ENCODE peak calls at places on chromosomes 2 and 18, in six cellular contexts. Y is HFF-Myc, W is neural crest cell, Q is chondrocyte, R is Panc1, X is HepG2. G is an unnamed sample.

GRCh38 chr2:84388133-84388532 is 70.9 kb downstream of the SUCLG1 start:
- DNase-seq in Y (no peak), W (no peak), Q (no peak), R (no peak), X (no peak), G (peak)

GRCh38 chr2:44946681-44947360 is 5.3 kb downstream of the SIX3 start:
- DNase-seq in Y (no peak), W (no peak), Q (peak), R (no peak), X (no peak), G (no peak)

GRCh38 chr2:99659874-99660273 is 170.1 kb upstream of the REV1 start:
- DNase-seq in Y (peak), W (no peak), Q (no peak), R (no peak), X (no peak), G (peak)

GRCh38 chr2:106581276-106581675 is 94.1 kb downstream of the CD8B2 start:
- DNase-seq in Y (no peak), W (no peak), Q (no peak), R (no peak), X (no peak), G (no peak)

GRCh38 chr2:31151501-31151900 is 13.3 kb upstream of the GALNT14 start:
- DNase-seq in Y (no peak), W (no peak), Q (no peak), R (no peak), X (no peak), G (no peak)

GRCh38 chr2:120392923-120393322 is 47.0 kb downstream of the INHBB start:
- DNase-seq in Y (no peak), W (no peak), Q (no peak), R (no peak), X (no peak), G (no peak)

GRCh38 chr18:50424877-50425690 is 50.2 kb downstream of the SKA1 start:
- DNase-seq in Y (peak), W (no peak), Q (no peak), R (no peak), X (peak), G (no peak)

GRCh38 chr2:106876699-106877098 is 9.3 kb downstream of the ST6GAL2 start:
- DNase-seq in Y (no peak), W (no peak), Q (no peak), R (no peak), X (no peak), G (no peak)

GRCh38 chr2:23757686-23758433 is 169.1 kb downstream of the ATAD2B start:
- DNase-seq in Y (peak), W (no peak), Q (no peak), R (peak), X (peak), G (peak)

GRCh38 chr2:136235451-136236418 is 117.8 kb upstream of the CXCR4 start:
- DNase-seq in Y (no peak), W (no peak), Q (no peak), R (peak), X (peak), G (peak)

GRCh38 chr2:196331143-196331542 is 159.8 kb upstream of the STK17B start:
- DNase-seq in Y (peak), W (no peak), Q (no peak), R (peak), X (no peak), G (peak)

GRCh38 chr2:222939208-222939846 is 78.5 kb downstream of the ACSL3 start:
- DNase-seq in Y (peak), W (peak), Q (no peak), R (peak), X (peak), G (peak)

GRCh38 chr2:226963528-226963927 is 127.7 kb downstream of the RHBDD1 start:
- DNase-seq in Y (no peak), W (no peak), Q (no peak), R (no peak), X (no peak), G (peak)

GRCh38 chr18:23648930-23649622 is 13.6 kb downstream of the ANKRD29 start:
- DNase-seq in Y (no peak), W (no peak), Q (no peak), R (no peak), X (no peak), G (no peak)

GRCh38 chr2:9205963-9206948 is at the start of gene ASAP2:
- DNase-seq in Y (no peak), W (peak), Q (no peak), R (no peak), X (peak), G (peak)

GRCh38 chr18:27656905-27657304 is 471.8 kb upstream of the CHST9 start:
- DNase-seq in Y (no peak), W (no peak), Q (no peak), R (no peak), X (no peak), G (peak)

GRCh38 chr2:126704434-126705165 is 48.6 kb downstream of the GYPC start:
- DNase-seq in Y (no peak), W (no peak), Q (no peak), R (no peak), X (no peak), G (peak)

GRCh38 chr18:10332452-10332851 is 122.0 kb upstream of the APCDD1 start:
- DNase-seq in Y (no peak), W (no peak), Q (no peak), R (no peak), X (no peak), G (no peak)

GRCh38 chr18:67932261-67932660 is 415.7 kb upstream of the DSEL start:
- DNase-seq in Y (no peak), W (no peak), Q (no peak), R (no peak), X (no peak), G (no peak)

GRCh38 chr2:113217455-113218282 is 43.9 kb downstream of the PSD4 start:
- DNase-seq in Y (no peak), W (no peak), Q (no peak), R (no peak), X (peak), G (peak)

GRCh38 chr18:12287131-12287681 is 20.8 kb upstream of the TUBB6 start:
- DNase-seq in Y (no peak), W (no peak), Q (peak), R (no peak), X (no peak), G (no peak)

GRCh38 chr2:145287686-145288085 is 767.8 kb upstream of the ZEB2 start:
- DNase-seq in Y (no peak), W (no peak), Q (no peak), R (no peak), X (no peak), G (peak)

GRCh38 chr2:229714736-229715541 is 584 bp upstream of the DNER start:
- DNase-seq in Y (no peak), W (peak), Q (peak), R (no peak), X (peak), G (peak)

GRCh38 chr2:11477994-11478393 is 12.0 kb upstream of the E2F6 start:
- DNase-seq in Y (peak), W (peak), Q (no peak), R (peak), X (peak), G (peak)

GRCh38 chr2:227394403-227394802 is 6.7 kb upstream of the SCYGR1 start:
- DNase-seq in Y (no peak), W (no peak), Q (no peak), R (no peak), X (no peak), G (no peak)

GRCh38 chr2:136402281-136402680 is 284.3 kb upstream of the CXCR4 start:
- DNase-seq in Y (no peak), W (no peak), Q (no peak), R (no peak), X (no peak), G (no peak)

GRCh38 chr2:210337159-210337558 is 22.2 kb upstream of the MYL1 start:
- DNase-seq in Y (no peak), W (no peak), Q (no peak), R (no peak), X (no peak), G (no peak)

GRCh38 chr2:236928353-236929153 is 157.1 kb upstream of the COPS8 start:
- DNase-seq in Y (no peak), W (no peak), Q (no peak), R (no peak), X (no peak), G (peak)

GRCh38 chr2:46481541-46482193 is 2.3 kb downstream of the TMEM247 start:
- DNase-seq in Y (peak), W (no peak), Q (no peak), R (no peak), X (no peak), G (peak)

GRCh38 chr2:200454839-200455801 is 54.7 kb downstream of the KCTD18 start:
- DNase-seq in Y (peak), W (no peak), Q (no peak), R (no peak), X (peak), G (peak)

GRCh38 chr18:22974707-22975106 is 41.6 kb downstream of the RBBP8 start:
- DNase-seq in Y (no peak), W (no peak), Q (no peak), R (no peak), X (no peak), G (no peak)

GRCh38 chr18:31041346-31042067 is 1.0 kb downstream of the DSC3 start:
- DNase-seq in Y (no peak), W (peak), Q (peak), R (no peak), X (no peak), G (peak)

DNA sequence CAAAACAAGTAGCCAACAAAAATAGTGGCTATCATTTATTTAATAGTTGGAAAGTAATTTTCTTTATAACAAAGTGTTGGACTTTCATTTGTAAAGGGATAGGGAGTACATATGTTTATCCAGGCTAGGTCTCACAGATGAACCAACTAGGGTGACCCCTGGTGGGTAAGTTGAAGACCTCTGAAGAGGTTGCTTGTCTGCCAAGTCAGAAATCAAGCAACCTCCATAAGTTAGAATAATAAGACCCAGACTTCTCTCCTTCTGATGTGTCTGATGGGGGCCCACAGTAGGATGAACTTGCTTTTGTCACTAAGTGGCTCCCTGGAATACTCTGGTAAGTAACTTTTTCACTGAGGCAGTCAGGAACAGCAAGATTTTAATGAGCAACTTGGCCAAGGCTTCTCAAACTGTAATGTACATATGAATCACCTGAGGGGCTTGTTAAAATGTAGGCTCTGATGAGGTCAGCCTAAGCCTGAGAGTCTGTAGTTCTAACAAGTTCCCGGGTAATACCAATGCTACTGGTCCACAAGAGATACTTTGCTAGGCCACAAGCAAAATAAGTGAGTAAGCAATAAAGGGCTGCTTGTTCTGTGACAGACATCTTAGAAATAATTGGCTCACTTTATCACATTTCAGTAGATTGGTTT is 319.6 kb downstream of the PIK3C3 start:
- DNase-seq in Y (peak), W (no peak), Q (no peak), R (no peak), X (peak), G (peak)
- TF ChIP-seq CTCF in Y (peak), W (peak), Q (peak), R (no peak), X (peak), G (no peak)

DNA sequence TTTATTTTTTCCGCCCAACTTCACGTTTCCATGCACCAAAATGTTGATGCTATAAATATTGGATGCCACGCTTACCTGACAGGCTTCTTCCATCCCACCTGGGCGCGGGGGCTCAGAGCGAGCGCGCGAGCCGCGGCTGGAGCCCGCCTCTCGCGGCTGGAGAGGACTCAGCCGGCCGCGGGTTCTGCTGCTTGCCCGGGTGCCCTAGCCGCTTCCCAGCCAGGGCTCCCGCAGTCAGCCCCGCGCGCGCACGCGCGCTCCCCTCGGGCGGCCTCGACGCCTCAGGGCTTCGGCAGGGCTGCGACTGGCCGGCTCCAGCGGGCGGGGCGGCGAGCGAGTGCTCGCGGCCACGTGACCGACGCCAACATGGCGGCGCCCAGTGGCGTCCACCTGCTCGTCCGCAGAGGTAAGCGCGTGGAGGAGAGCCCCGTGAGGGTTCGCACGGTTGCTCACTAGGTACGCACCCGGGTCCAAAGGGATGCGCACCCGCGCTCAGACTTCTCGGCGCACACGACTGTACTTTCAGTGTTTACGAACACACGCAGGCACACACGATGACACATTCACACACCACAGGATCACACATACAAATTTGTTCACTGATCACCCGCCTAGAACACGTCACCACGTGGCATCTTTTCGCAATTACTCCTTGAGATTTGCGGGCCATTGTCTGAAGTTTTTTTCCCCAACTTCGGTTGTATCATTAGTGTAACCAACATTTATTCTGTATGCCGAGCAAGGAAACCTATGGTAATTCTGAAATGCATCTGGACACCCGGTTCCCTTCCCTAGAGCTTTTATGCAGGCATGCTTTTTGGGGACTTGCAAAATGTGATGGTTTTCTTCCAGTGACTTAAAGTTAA is at the start of gene METAP1D:
- DNase-seq in Y (peak), W (peak), Q (peak), R (peak), X (peak), G (peak)
- TF ChIP-seq CTCF in Y (no peak), W (no peak), Q (no peak), R (no peak), X (peak), G (no peak)

DNA sequence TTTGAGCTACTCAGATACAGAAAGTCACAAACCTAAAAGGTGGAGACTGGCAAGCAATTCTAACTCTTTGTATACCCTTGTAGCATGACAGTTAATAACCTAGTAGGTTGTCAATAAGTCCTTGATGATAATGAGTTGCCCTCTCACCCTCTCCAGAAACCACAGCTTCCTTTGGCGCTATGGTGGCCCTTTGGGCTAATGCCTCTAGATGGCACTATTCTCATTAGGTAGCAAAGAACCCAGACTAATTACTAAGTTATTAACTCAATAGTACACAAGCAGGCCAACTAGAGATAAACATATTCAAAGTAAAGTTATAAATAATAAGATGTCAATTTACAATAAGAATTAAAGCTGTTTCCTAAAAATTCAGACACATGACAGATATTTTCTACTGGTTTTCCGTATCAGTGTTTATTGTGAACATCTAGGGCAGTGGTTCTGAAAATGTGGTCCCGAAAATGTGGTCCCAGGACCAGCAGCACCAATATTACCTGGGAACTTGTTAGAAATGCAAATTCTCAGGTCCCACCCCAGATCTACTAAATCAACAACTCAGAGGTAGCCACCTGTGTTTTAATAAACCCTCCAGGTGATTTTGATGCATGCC is 41.1 kb downstream of the LDAH start:
- DNase-seq in Y (no peak), W (no peak), Q (no peak), R (peak), X (peak), G (peak)
- TF ChIP-seq CTCF in Y (peak), W (peak), Q (peak), R (peak), X (peak), G (peak)

DNA sequence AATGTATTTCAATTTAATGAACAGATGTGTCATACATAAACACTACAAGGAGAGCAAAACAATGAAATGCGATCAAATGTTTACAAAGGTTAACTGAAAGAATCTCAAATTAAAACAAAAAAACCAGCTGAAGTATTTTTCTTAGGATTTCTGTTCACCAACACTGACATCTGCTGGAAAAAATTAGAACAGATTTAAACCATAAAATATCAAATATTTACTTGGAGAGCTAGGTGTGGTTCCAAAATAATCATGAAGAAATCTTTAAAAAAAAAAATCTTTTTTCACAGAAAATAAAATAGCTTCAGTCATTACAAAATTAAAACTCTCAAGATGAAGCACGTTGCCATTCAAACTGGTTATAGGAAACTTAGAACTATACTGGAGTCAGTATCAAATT is 13.8 kb downstream of the MMADHC start:
- DNase-seq in Y (no peak), W (no peak), Q (no peak), R (no peak), X (no peak), G (peak)
- TF ChIP-seq CTCF in Y (peak), W (peak), Q (peak), R (peak), X (no peak), G (peak)

GRCh38 chr18:44723366-44723765 is 42.7 kb downstream of the SETBP1 start:
- DNase-seq in Y (no peak), W (no peak), Q (no peak), R (no peak), X (no peak), G (no peak)
- TF ChIP-seq CTCF in Y (no peak), W (no peak), Q (no peak), R (no peak), X (no peak), G (no peak)

GRCh38 chr2:219253753-219254589 is at the start of gene TUBA4A:
- DNase-seq in Y (no peak), W (no peak), Q (no peak), R (no peak), X (peak), G (peak)
- TF ChIP-seq CTCF in Y (no peak), W (no peak), Q (peak), R (no peak), X (peak), G (no peak)

GRCh38 chr18:78986018-78986481 is 6.4 kb downstream of the SALL3 start:
- DNase-seq in Y (no peak), W (peak), Q (no peak), R (peak), X (peak), G (peak)
- TF ChIP-seq CTCF in Y (peak), W (peak), Q (peak), R (peak), X (peak), G (peak)

GRCh38 chr2:124538549-124538948 is 513.5 kb downstream of the CNTNAP5 start:
- DNase-seq in Y (no peak), W (no peak), Q (no peak), R (no peak), X (no peak), G (no peak)
- TF ChIP-seq CTCF in Y (no peak), W (no peak), Q (no peak), R (no peak), X (no peak), G (no peak)